ENCODE peak calls at places on chromosomes 11 and 22, in eight cellular contexts. S is tibial nerve; W is DMS153; Q is GM03348; I is stimulated activated CD4-positive, alpha-beta T cell treated with anti-CD3 and anti-CD28 coated beads, Interleukin-2, amount 100 ng/mL, for 48 hours; L is AG08395; O is colonic mucosa; H is NCI-H1694. M is an unnamed sample.

GRCh38 chr11:21928834-21929233 is 264.1 kb upstream of the ANO5 start:
- DNase-seq in S (no peak), W (no peak), Q (no peak), I (no peak), L (no peak), O (no peak), H (no peak), M (no peak)

GRCh38 chr22:19148417-19149046 is 1.6 kb downstream of the GSC2 start:
- DNase-seq in S (no peak), W (no peak), Q (no peak), I (no peak), L (no peak), O (no peak), H (no peak), M (no peak)

GRCh38 chr11:9089636-9090035 is 1.8 kb downstream of the SCUBE2 start:
- DNase-seq in S (no peak), W (no peak), Q (no peak), I (no peak), L (no peak), O (peak; percentile 42), H (no peak), M (no peak)

GRCh38 chr11:64298966-64299846 is 952 bp upstream of the CATSPERZ start:
- DNase-seq in S (peak; percentile 53), W (no peak), Q (peak; percentile 58), I (no peak), L (peak; percentile 55), O (peak; percentile 65), H (no peak), M (peak; percentile 25)

GRCh38 chr11:64800633-64801464 is 2.2 kb downstream of the MAP4K2 start:
- DNase-seq in S (no peak), W (no peak), Q (no peak), I (no peak), L (no peak), O (no peak), H (no peak), M (no peak)

GRCh38 chr11:121931748-121932352 is 184.2 kb downstream of the BLID start:
- DNase-seq in S (no peak), W (no peak), Q (peak; percentile 2), I (no peak), L (no peak), O (no peak), H (no peak), M (no peak)

GRCh38 chr11:108697872-108698473 is 33.1 kb downstream of the DDX10 start:
- DNase-seq in S (peak; percentile 71), W (peak; percentile 22), Q (peak; percentile 79), I (peak; percentile 11), L (peak; percentile 83), O (peak; percentile 39), H (peak; percentile 8), M (peak; percentile 80)

GRCh38 chr11:61694971-61695706 is 14.9 kb downstream of the DAGLA start:
- DNase-seq in S (no peak), W (no peak), Q (no peak), I (no peak), L (no peak), O (no peak), H (no peak), M (no peak)

GRCh38 chr11:17851697-17852096 is 117.1 kb downstream of the KCNC1 start:
- DNase-seq in S (no peak), W (no peak), Q (no peak), I (no peak), L (no peak), O (no peak), H (no peak), M (no peak)

GRCh38 chr11:96094156-96094555 is 170.2 kb upstream of the MTMR2 start:
- DNase-seq in S (no peak), W (no peak), Q (no peak), I (no peak), L (no peak), O (no peak), H (no peak), M (no peak)

GRCh38 chr22:19886605-19887250 is 32.1 kb upstream of the GNB1L start:
- DNase-seq in S (no peak), W (no peak), Q (peak; percentile 78), I (no peak), L (peak; percentile 65), O (no peak), H (no peak), M (peak; percentile 92)

GRCh38 chr11:44623321-44623715 is 57.9 kb downstream of the CD82 start:
- DNase-seq in S (peak; percentile 3), W (no peak), Q (no peak), I (no peak), L (no peak), O (peak; percentile 15), H (no peak), M (no peak)

GRCh38 chr11:59141673-59142460 is 789 bp upstream of the FAM111A start:
- DNase-seq in S (no peak), W (no peak), Q (peak; percentile 70), I (no peak), L (peak; percentile 67), O (no peak), H (no peak), M (peak; percentile 71)

GRCh38 chr11:76270387-76270786 is 64.1 kb upstream of the WNT11 start:
- DNase-seq in S (peak; percentile 75), W (no peak), Q (no peak), I (no peak), L (no peak), O (peak; percentile 25), H (no peak), M (no peak)

GRCh38 chr11:44949160-44950035 is 1.3 kb downstream of the TP53I11 start:
- DNase-seq in S (no peak), W (no peak), Q (peak; percentile 55), I (peak; percentile 30), L (peak; percentile 57), O (peak; percentile 72), H (peak; percentile 50), M (peak; percentile 30)

GRCh38 chr11:121300972-121301699 is 8.6 kb downstream of the SC5D start:
- DNase-seq in S (no peak), W (no peak), Q (no peak), I (no peak), L (no peak), O (no peak), H (no peak), M (no peak)

GRCh38 chr11:75233688-75234295 is 6.8 kb upstream of the TPBGL start:
- DNase-seq in S (peak; percentile 41), W (no peak), Q (peak; percentile 67), I (no peak), L (peak; percentile 55), O (peak; percentile 38), H (no peak), M (peak; percentile 46)

GRCh38 chr22:50469377-50470305 is 5.2 kb downstream of the SBF1 start:
- DNase-seq in S (peak; percentile 13), W (peak; percentile 87), Q (peak; percentile 46), I (peak; percentile 83), L (no peak), O (peak; percentile 95), H (peak; percentile 76), M (peak; percentile 27)

GRCh38 chr11:76265771-76266241 is 59.5 kb upstream of the WNT11 start:
- DNase-seq in S (peak; percentile 28), W (no peak), Q (peak; percentile 54), I (no peak), L (peak; percentile 15), O (no peak), H (no peak), M (peak; percentile 18)

GRCh38 chr11:86596861-86597632 is 75.4 kb downstream of the ME3 start:
- DNase-seq in S (peak; percentile 39), W (no peak), Q (no peak), I (no peak), L (no peak), O (no peak), H (no peak), M (peak; percentile 52)

GRCh38 chr11:70456921-70457532 is 58.7 kb downstream of the CTTN start:
- DNase-seq in S (no peak), W (no peak), Q (peak; percentile 79), I (no peak), L (peak; percentile 77), O (no peak), H (no peak), M (peak; percentile 73)

GRCh38 chr11:34426766-34427170 is 12.0 kb upstream of the CAT start:
- DNase-seq in S (peak; percentile 27), W (no peak), Q (peak; percentile 76), I (no peak), L (peak; percentile 80), O (no peak), H (no peak), M (peak; percentile 99)

GRCh38 chr11:20131744-20132666 is 28.3 kb downstream of the DBX1 start:
- DNase-seq in S (peak; percentile 60), W (peak; percentile 27), Q (peak; percentile 84), I (peak; percentile 44), L (peak; percentile 76), O (peak; percentile 66), H (no peak), M (peak; percentile 50)

GRCh38 chr11:123535401-123535800 is 105.3 kb downstream of the GRAMD1B start:
- DNase-seq in S (no peak), W (no peak), Q (no peak), I (no peak), L (no peak), O (no peak), H (no peak), M (no peak)

GRCh38 chr22:23240639-23241389 is 60.5 kb downstream of the BCR start:
- DNase-seq in S (no peak), W (no peak), Q (no peak), I (no peak), L (no peak), O (no peak), H (no peak), M (no peak)

GRCh38 chr11:112025682-112026081 is 474 bp downstream of the DLAT start:
- DNase-seq in S (no peak), W (no peak), Q (peak; percentile 44), I (no peak), L (peak; percentile 27), O (no peak), H (no peak), M (peak; percentile 17)

GRCh38 chr11:126129681-126130671 is 67.3 kb upstream of the CDON start:
- DNase-seq in S (no peak), W (peak; percentile 55), Q (no peak), I (no peak), L (no peak), O (no peak), H (no peak), M (no peak)

GRCh38 chr11:61335355-61335710 is 2.3 kb downstream of the TKFC start:
- DNase-seq in S (no peak), W (no peak), Q (no peak), I (no peak), L (no peak), O (no peak), H (no peak), M (no peak)

GRCh38 chr11:109859325-109859724 is 233.9 kb upstream of the ZC3H12C start:
- DNase-seq in S (no peak), W (no peak), Q (no peak), I (no peak), L (peak; percentile 67), O (no peak), H (no peak), M (peak; percentile 56)

GRCh38 chr11:16946477-16947282 is 67.5 kb downstream of the PLEKHA7 start:
- DNase-seq in S (no peak), W (no peak), Q (no peak), I (no peak), L (no peak), O (no peak), H (no peak), M (no peak)

GRCh38 chr22:35198738-35199137 is 58.6 kb upstream of the HMGXB4 start:
- DNase-seq in S (no peak), W (no peak), Q (no peak), I (no peak), L (no peak), O (no peak), H (no peak), M (no peak)

GRCh38 chr22:20523118-20523983 is 15.9 kb downstream of the MED15 start:
- DNase-seq in S (no peak), W (no peak), Q (peak; percentile 78), I (no peak), L (peak; percentile 73), O (no peak), H (no peak), M (peak; percentile 95)

GRCh38 chr11:104339383-104339831 is 175.5 kb upstream of the PDGFD start:
- DNase-seq in S (no peak), W (no peak), Q (no peak), I (no peak), L (no peak), O (no peak), H (no peak), M (no peak)

GRCh38 chr11:73995247-73995646 is 12.6 kb upstream of the UCP2 start:
- DNase-seq in S (no peak), W (peak; percentile 74), Q (no peak), I (no peak), L (no peak), O (no peak), H (no peak), M (peak; percentile 17)

M was measured in AG10803.